ENCODE peak calls at places on chromosomes 3 and 15, in five cellular contexts. G, R, J, A and T are unnamed samples.

GRCh38 chr15:23983500-23984259 is 296.6 kb upstream of the NDN start:
- DNase-seq in R (no peak), J (no peak), A (no peak), G (no peak), T (no peak)

GRCh38 chr3:48989796-48990635 is at the start of gene P4HTM:
- DNase-seq in A (peak; percentile 89), J (peak; percentile 93), R (peak; percentile 80), G (peak; percentile 61), T (peak; percentile 49)

GRCh38 chr3:61561374-61562041 is at the start of gene PTPRG:
- DNase-seq in R (peak; percentile 87), A (peak; percentile 70), J (peak; percentile 93), G (peak; percentile 51), T (no peak)

GRCh38 chr15:42608767-42609488 is 33.5 kb downstream of the STARD9 start:
- DNase-seq in J (no peak), R (no peak), G (no peak), A (no peak), T (no peak)

GRCh38 chr3:151923901-151924300 is 50.5 kb downstream of the SUCNR1 start:
- DNase-seq in A (no peak), J (no peak), R (no peak), G (no peak), T (no peak)

GRCh38 chr3:127678611-127679533 is 6.1 kb downstream of the ABTB1 start:
- DNase-seq in G (no peak), J (peak; percentile 8), R (no peak), A (no peak), T (no peak)

GRCh38 chr15:78695046-78695671 is 54.1 kb upstream of the CHRNB4 start:
- DNase-seq in R (no peak), J (no peak), G (no peak), A (no peak), T (no peak)

GRCh38 chr3:60010778-60011177 is 961.0 kb upstream of the CFAP20DC start:
- DNase-seq in J (no peak), G (peak; percentile 19), R (no peak), A (no peak), T (no peak)

GRCh38 chr3:52400275-52400793 is 44.6 kb downstream of the SEMA3G start:
- DNase-seq in A (no peak), J (no peak), R (no peak), G (no peak), T (no peak)

GRCh38 chr15:68354923-68355322 is 77.0 kb downstream of the ITGA11 start:
- DNase-seq in A (no peak), J (no peak), R (peak; percentile 87), G (no peak), T (no peak)

GRCh38 chr3:149366031-149366430 is 11.4 kb downstream of the TM4SF1 start:
- DNase-seq in A (no peak), J (no peak), R (no peak), G (no peak), T (no peak)

GRCh38 chr3:167743799-167744198 is 8.3 kb downstream of the SERPINI1 start:
- DNase-seq in R (no peak), J (no peak), A (no peak), G (no peak), T (no peak)

GRCh38 chr3:114498779-114499370 is 205.0 kb downstream of the TIGIT start:
- DNase-seq in A (peak; percentile 37), G (no peak), R (no peak), J (no peak), T (no peak)

GRCh38 chr3:10577521-10577920 is 72.1 kb upstream of the ATP2B2 start:
- DNase-seq in G (no peak), A (peak; percentile 29), J (no peak), R (no peak), T (no peak)

GRCh38 chr15:78453447-78453846 is 15.4 kb downstream of the IREB2 start:
- DNase-seq in R (no peak), A (peak; percentile 31), G (no peak), J (no peak), T (no peak)